ENCODE peak calls at places on chromosomes 5 and 9, in five cellular contexts. J is activated CD8-positive, alpha-beta T cell treated with anti-CD3 and anti-CD28 coated beads for 36 hours; S is SW 1271; K is stimulated activated CD8-positive, alpha-beta memory T cell treated with anti-CD3 and anti-CD28 coated beads, Interleukin-2, amount 100 ng/mL, for 1 hour; R is amygdala. F is an unnamed sample.

GRCh38 chr9:10899509-10899908 is 286.7 kb upstream of the PTPRD start:
- DNase-seq in J (no peak), S (no peak), K (no peak), R (no peak), F (no peak)

GRCh38 chr5:141753971-141754713 is 72.1 kb upstream of the ARAP3 start:
- DNase-seq in J (peak; percentile 53), S (no peak), K (no peak), R (no peak), F (peak; percentile 19)

GRCh38 chr5:34854459-34855174 is 15.7 kb downstream of the TTC23L start:
- DNase-seq in J (no peak), S (no peak), K (no peak), R (no peak), F (no peak)

GRCh38 chr9:89234636-89235035 is 56.0 kb upstream of the SHC3 start:
- DNase-seq in J (peak; percentile 68), S (no peak), K (no peak), R (no peak), F (no peak)

GRCh38 chr9:81053298-81054025 is 635.9 kb downstream of the TLE1 start:
- DNase-seq in J (no peak), S (no peak), K (no peak), R (no peak), F (peak; percentile 38)

GRCh38 chr9:108816037-108816436 is 39.7 kb downstream of the ACTL7B start:
- DNase-seq in J (no peak), S (no peak), K (no peak), R (no peak), F (no peak)

GRCh38 chr5:34043099-34043876 is at the start of gene C1QTNF3:
- DNase-seq in J (no peak), S (no peak), K (no peak), R (no peak), F (no peak)

GRCh38 chr5:178340637-178341036 is 108.0 kb upstream of the PHYKPL start:
- DNase-seq in J (no peak), S (no peak), K (no peak), R (no peak), F (no peak)

GRCh38 chr9:114397219-114397847 is 9.6 kb upstream of the AKNA start:
- DNase-seq in J (no peak), S (no peak), K (no peak), R (no peak), F (no peak)

GRCh38 chr5:177111720-177112394 is 21.7 kb upstream of the NSD1 start:
- DNase-seq in J (peak; percentile 80), S (peak; percentile 53), K (peak; percentile 44), R (no peak), F (no peak)

GRCh38 chr5:158531899-158532298 is 567.8 kb downstream of the EBF1 start:
- DNase-seq in J (no peak), S (no peak), K (no peak), R (no peak), F (no peak)

GRCh38 chr5:2215059-2215458 is 332.3 kb upstream of the IRX4 start:
- DNase-seq in J (no peak), S (no peak), K (no peak), R (no peak), F (no peak)

GRCh38 chr9:126935630-126936029 is 21.0 kb downstream of the RALGPS1 start:
- DNase-seq in J (no peak), S (no peak), K (no peak), R (no peak), F (no peak)

GRCh38 chr5:6446042-6446441 is 2.6 kb upstream of the UBE2QL1 start:
- DNase-seq in J (no peak), S (no peak), K (no peak), R (no peak), F (no peak)

GRCh38 chr9:14373319-14373632 is 59.3 kb upstream of the NFIB start:
- DNase-seq in J (no peak), S (no peak), K (no peak), R (no peak), F (no peak)